ENCODE peak calls at places on chromosomes 12 and 14, in four cellular contexts. V, T, S and F are unnamed samples.

GRCh38 chr12:116133609-116134214 is 143.8 kb downstream of the MED13L start:
- DNase-seq in V (no peak), T (no peak), S (no peak), F (no peak)

GRCh38 chr12:104303538-104304151 is at the start of gene EID3:
- DNase-seq in V (peak; percentile 84), T (no peak), S (peak; percentile 75), F (no peak)

GRCh38 chr14:48826058-48826457 is 760.1 kb downstream of the RPS29 start:
- DNase-seq in V (no peak), T (no peak), S (peak; percentile 75), F (no peak)

GRCh38 chr12:89351489-89352241 is 636 bp downstream of the DUSP6 start:
- DNase-seq in V (no peak), T (no peak), S (no peak), F (no peak)

GRCh38 chr12:47801170-47801903 is 18.4 kb downstream of the HDAC7 start:
- DNase-seq in V (no peak), T (no peak), S (no peak), F (no peak)

GRCh38 chr14:76203086-76204001 is 51.6 kb downstream of the GPATCH2L start:
- DNase-seq in V (peak; percentile 97), T (no peak), S (peak; percentile 90), F (no peak)

GRCh38 chr14:89025581-89026236 is 201.3 kb downstream of the TTC8 start:
- DNase-seq in V (no peak), T (no peak), S (peak; percentile 49), F (no peak)

GRCh38 chr14:80055912-80056801 is 155.1 kb downstream of the DIO2 start:
- DNase-seq in V (peak; percentile 64), T (peak; percentile 71), S (peak; percentile 64), F (peak; percentile 69)

GRCh38 chr14:63877594-63877993 is 24.8 kb downstream of the SYNE2 start:
- DNase-seq in V (no peak), T (no peak), S (peak; percentile 61), F (no peak)

GRCh38 chr12:106415134-106415533 is 57.6 kb downstream of the POLR3B start:
- DNase-seq in V (peak; percentile 23), T (no peak), S (peak; percentile 43), F (no peak)

GRCh38 chr12:124352839-124353238 is 57.9 kb downstream of the RFLNA start:
- DNase-seq in V (no peak), T (no peak), S (peak; percentile 21), F (no peak)

GRCh38 chr12:104133861-104134260 is 4.1 kb downstream of the NFYB start:
- DNase-seq in V (no peak), T (no peak), S (no peak), F (no peak)

GRCh38 chr12:6584293-6584692 is 16.2 kb upstream of the NOP2 start:
- DNase-seq in V (no peak), T (no peak), S (peak; percentile 24), F (no peak)

GRCh38 chr14:33569844-33570716 is 380.8 kb downstream of the EGLN3 start:
- DNase-seq in V (peak; percentile 21), T (no peak), S (peak; percentile 14), F (no peak)

GRCh38 chr12:129827985-129828384 is 75.8 kb downstream of the TMEM132D start:
- DNase-seq in V (no peak), T (no peak), S (no peak), F (no peak)

GRCh38 chr12:3061129-3061857 is 15.9 kb upstream of the TSPAN9 start:
- DNase-seq in V (no peak), T (peak; percentile 53), S (peak; percentile 73), F (no peak)

GRCh38 chr12:80778005-80778541 is 61.4 kb downstream of the MYF5 start:
- DNase-seq in V (peak; percentile 96), T (peak; percentile 48), S (peak; percentile 67), F (peak; percentile 58)

GRCh38 chr12:103499571-103499970 is 3.8 kb upstream of the C12orf42 start:
- DNase-seq in V (peak; percentile 19), T (no peak), S (no peak), F (no peak)

GRCh38 chr14:63833728-63834127 is 19.1 kb upstream of the SYNE2 start:
- DNase-seq in V (no peak), T (no peak), S (peak; percentile 14), F (peak; percentile 10)

GRCh38 chr14:94624537-94625352 is 12.6 kb downstream of the SERPINA3 start:
- DNase-seq in V (no peak), T (no peak), S (no peak), F (no peak)

GRCh38 chr12:131896811-131897270 is 2.4 kb downstream of the ULK1 start:
- DNase-seq in V (no peak), T (no peak), S (no peak), F (no peak)